ENCODE peak calls at places on chromosome 7, in four cellular contexts. V, G, W and C are unnamed samples.
A peak's percentile ranks its signal among the peaks of the same experiment; 100 is the strongest.

GRCh38 chr7:44685723-44686122 is 62.9 kb upstream of the ZMIZ2 start:
- DNase-seq in V (no peak), G (no peak), W (no peak), C (no peak)

GRCh38 chr7:150388709-150389531 is 9.8 kb downstream of the ZNF775 start:
- DNase-seq in V (no peak), G (no peak), W (peak; percentile 65), C (peak; percentile 98)

GRCh38 chr7:20407585-20408466 is 77.1 kb downstream of the ITGB8 start:
- DNase-seq in V (no peak), G (no peak), W (peak; percentile 43), C (no peak)

GRCh38 chr7:73831656-73832579 is 1.1 kb downstream of the CLDN4 start:
- DNase-seq in V (no peak), G (no peak), W (no peak), C (peak; percentile 58)

GRCh38 chr7:24982917-24983316 is 2.9 kb upstream of the OSBPL3 start:
- DNase-seq in V (no peak), G (no peak), W (no peak), C (peak; percentile 35)

GRCh38 chr7:8217200-8218068 is 44.5 kb downstream of the ICA1 start:
- DNase-seq in V (peak; percentile 39), G (peak; percentile 38), W (peak; percentile 73), C (peak; percentile 51)

GRCh38 chr7:127392182-127392565 is 334 bp downstream of the ZNF800 start:
- DNase-seq in V (peak; percentile 16), G (peak; percentile 84), W (peak; percentile 55), C (no peak)

GRCh38 chr7:5591547-5591899 is 167.9 kb upstream of the TNRC18 start:
- DNase-seq in V (peak; percentile 66), G (no peak), W (peak; percentile 80), C (peak; percentile 72)

GRCh38 chr7:48148311-48148710 is 22.9 kb upstream of the ABCA13 start:
- DNase-seq in V (no peak), G (no peak), W (no peak), C (no peak)

GRCh38 chr7:92843034-92843760 is 6.8 kb upstream of the CDK6 start:
- DNase-seq in V (no peak), G (no peak), W (peak; percentile 62), C (no peak)

GRCh38 chr7:27593226-27593625 is 69.5 kb downstream of the HIBADH start:
- DNase-seq in V (no peak), G (no peak), W (peak; percentile 49), C (no peak)

GRCh38 chr7:120334475-120334874 is 61.5 kb downstream of the KCND2 start:
- DNase-seq in V (no peak), G (no peak), W (no peak), C (no peak)

GRCh38 chr7:31696270-31696669 is 9.3 kb downstream of the PPP1R17 start:
- DNase-seq in V (no peak), G (no peak), W (no peak), C (no peak)

GRCh38 chr7:115779561-115779960 is 251.0 kb downstream of the TFEC start:
- DNase-seq in V (no peak), G (no peak), W (peak; percentile 1), C (no peak)

GRCh38 chr7:129169171-129169643 is 19.2 kb upstream of the SMO start:
- DNase-seq in V (no peak), G (peak; percentile 94), W (no peak), C (no peak)

GRCh38 chr7:115178831-115179230 is 256.9 kb downstream of the MDFIC start:
- DNase-seq in V (no peak), G (no peak), W (peak; percentile 13), C (no peak)

GRCh38 chr7:143367972-143368371 is 5.5 kb upstream of the FAM131B start:
- DNase-seq in V (no peak), G (no peak), W (no peak), C (no peak)

GRCh38 chr7:92953657-92954056 is 117.3 kb upstream of the CDK6 start:
- DNase-seq in V (no peak), G (no peak), W (no peak), C (no peak)

GRCh38 chr7:149820622-149821190 is 17.5 kb upstream of the ZNF862 start:
- DNase-seq in V (no peak), G (no peak), W (no peak), C (no peak)

GRCh38 chr7:20030915-20031362 is 186.2 kb downstream of the MACC1 start:
- DNase-seq in V (no peak), G (no peak), W (peak; percentile 50), C (no peak)

GRCh38 chr7:74193054-74193453 is 16.8 kb upstream of the LAT2 start:
- DNase-seq in V (no peak), G (no peak), W (no peak), C (no peak)

GRCh38 chr7:43879477-43879876 is 10.2 kb upstream of the MRPS24 start:
- DNase-seq in V (no peak), G (no peak), W (peak; percentile 93), C (no peak)

GRCh38 chr7:27305854-27306253 is 63.3 kb downstream of the EVX1 start:
- DNase-seq in V (no peak), G (no peak), W (no peak), C (no peak)

GRCh38 chr7:80614911-80615310 is 23.5 kb upstream of the CD36 start:
- DNase-seq in V (no peak), G (no peak), W (peak; percentile 42), C (no peak)
- TF ChIP-seq RAD21 in V (no peak), G (no peak), W (no peak), C (no peak)

GRCh38 chr7:66308411-66308810 is 103.3 kb downstream of the TPST1 start:
- DNase-seq in V (no peak), G (no peak), W (no peak), C (no peak)
- TF ChIP-seq MAFK in V (no peak), G (no peak), W (no peak), C (no peak)

DNA sequence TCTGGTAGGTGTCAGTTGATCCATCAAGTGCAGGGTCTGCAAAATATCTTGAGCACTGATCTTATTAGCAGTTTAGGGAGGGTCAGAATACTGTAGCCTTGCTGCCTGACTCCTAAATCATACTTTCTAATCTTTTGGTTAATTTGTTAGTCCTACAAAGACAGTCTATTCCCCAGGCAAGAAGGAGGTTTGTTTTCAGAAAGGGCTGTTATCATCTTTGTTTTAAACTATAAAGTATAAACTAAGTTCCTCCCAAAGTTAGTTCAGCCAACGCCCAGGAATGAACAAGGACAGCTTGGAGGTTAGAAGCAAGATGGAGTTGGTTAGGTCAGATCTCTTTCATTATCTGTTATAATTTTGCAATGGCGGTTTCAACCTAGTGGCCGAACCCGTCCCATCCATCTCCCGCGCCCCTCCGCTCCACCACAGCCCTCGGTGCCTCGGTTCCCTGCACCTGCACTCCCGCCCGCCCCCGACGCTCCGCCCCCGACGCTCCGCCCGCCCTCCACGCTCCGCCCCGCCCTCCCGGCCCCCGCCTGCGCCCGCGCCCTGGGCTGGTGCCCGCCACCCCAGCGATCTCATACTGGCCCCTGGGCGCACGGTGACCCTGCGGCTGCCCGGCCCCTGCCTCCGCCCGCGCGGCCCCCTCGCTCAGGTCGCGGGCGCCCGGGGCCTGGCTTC is at the start of gene ADCK2:
- DNase-seq in V (peak; percentile 86), G (peak; percentile 98), W (no peak), C (no peak)
- TF ChIP-seq RAD21 in V (no peak), G (no peak), W (no peak), C (no peak)

DNA sequence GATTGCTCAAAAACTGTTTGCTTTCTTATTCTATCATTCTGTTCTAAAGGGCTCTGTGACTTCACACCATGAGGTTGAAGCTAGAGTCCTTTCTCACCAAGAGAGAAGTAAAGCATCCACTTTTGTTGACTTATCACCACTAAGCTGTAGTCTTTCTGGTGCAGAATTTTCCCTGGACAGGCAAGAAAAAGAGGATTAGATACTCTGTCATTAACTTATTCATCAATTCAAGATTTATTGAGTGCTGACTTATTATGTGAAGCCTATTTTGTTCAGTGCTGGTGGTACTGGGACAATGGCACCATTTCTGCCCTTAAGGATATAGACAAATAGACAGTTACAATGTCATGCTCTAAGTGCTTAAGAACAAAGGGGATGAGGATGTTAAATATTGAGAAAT is 10.1 kb upstream of the WIPF3 start:
- DNase-seq in V (no peak), G (no peak), W (no peak), C (no peak)
- TF ChIP-seq MAFK in V (no peak), G (no peak), W (no peak), C (no peak)